ENCODE peak calls at places on chromosomes 7 and 10, in seven cellular contexts. One of them, this sample, is unnamed.

GRCh38 chr7:2520808-2521146 is 1.2 kb downstream of the LFNG start:
- DNase-seq in mesothelial cell of epicardium: no peak
- DNase-seq in GM19239: no peak
- DNase-seq in stimulated activated naive CD8-positive, alpha-beta T cell treated with anti-CD3 and anti-CD28 coated beads, Interleukin-15, Interleukin-2, amounts not matched to agents 100 U/mL and 50 U/mL, for 24 hours: no peak
- DNase-seq in GM06990: no peak
- DNase-seq in neural progenitor cell: no peak
- DNase-seq in hepatic stellate cell: no peak
- DNase-seq in this sample: peak

GRCh38 chr10:129963831-129964501 is at the start of gene EBF3:
- DNase-seq in mesothelial cell of epicardium: peak
- DNase-seq in GM19239: no peak
- DNase-seq in stimulated activated naive CD8-positive, alpha-beta T cell treated with anti-CD3 and anti-CD28 coated beads, Interleukin-15, Interleukin-2, amounts not matched to agents 100 U/mL and 50 U/mL, for 24 hours: peak
- DNase-seq in GM06990: no peak
- DNase-seq in neural progenitor cell: peak
- DNase-seq in hepatic stellate cell: peak
- DNase-seq in this sample: no peak

GRCh38 chr10:62020362-62020730 is 118.8 kb downstream of the ARID5B start:
- DNase-seq in mesothelial cell of epicardium: no peak
- DNase-seq in GM19239: no peak
- DNase-seq in stimulated activated naive CD8-positive, alpha-beta T cell treated with anti-CD3 and anti-CD28 coated beads, Interleukin-15, Interleukin-2, amounts not matched to agents 100 U/mL and 50 U/mL, for 24 hours: no peak
- DNase-seq in GM06990: no peak
- DNase-seq in neural progenitor cell: peak
- DNase-seq in hepatic stellate cell: no peak
- DNase-seq in this sample: no peak

GRCh38 chr7:15684834-15685233 is 1.6 kb downstream of the MEOX2 start:
- DNase-seq in mesothelial cell of epicardium: no peak
- DNase-seq in GM19239: no peak
- DNase-seq in stimulated activated naive CD8-positive, alpha-beta T cell treated with anti-CD3 and anti-CD28 coated beads, Interleukin-15, Interleukin-2, amounts not matched to agents 100 U/mL and 50 U/mL, for 24 hours: no peak
- DNase-seq in GM06990: no peak
- DNase-seq in neural progenitor cell: peak
- DNase-seq in hepatic stellate cell: peak
- DNase-seq in this sample: peak

GRCh38 chr10:97363071-97363470 is 28.5 kb upstream of the FRAT2 start:
- DNase-seq in mesothelial cell of epicardium: no peak
- DNase-seq in GM19239: no peak
- DNase-seq in stimulated activated naive CD8-positive, alpha-beta T cell treated with anti-CD3 and anti-CD28 coated beads, Interleukin-15, Interleukin-2, amounts not matched to agents 100 U/mL and 50 U/mL, for 24 hours: no peak
- DNase-seq in GM06990: no peak
- DNase-seq in neural progenitor cell: no peak
- DNase-seq in hepatic stellate cell: no peak
- DNase-seq in this sample: peak

GRCh38 chr10:76086571-76087260 is 655.3 kb downstream of the LRMDA start:
- DNase-seq in mesothelial cell of epicardium: peak
- DNase-seq in GM19239: peak
- DNase-seq in stimulated activated naive CD8-positive, alpha-beta T cell treated with anti-CD3 and anti-CD28 coated beads, Interleukin-15, Interleukin-2, amounts not matched to agents 100 U/mL and 50 U/mL, for 24 hours: no peak
- DNase-seq in GM06990: no peak
- DNase-seq in neural progenitor cell: peak
- DNase-seq in hepatic stellate cell: peak
- DNase-seq in this sample: peak

GRCh38 chr10:47041401-47042198 is 130.4 kb downstream of the PTPN20 start:
- DNase-seq in mesothelial cell of epicardium: no peak
- DNase-seq in GM19239: no peak
- DNase-seq in stimulated activated naive CD8-positive, alpha-beta T cell treated with anti-CD3 and anti-CD28 coated beads, Interleukin-15, Interleukin-2, amounts not matched to agents 100 U/mL and 50 U/mL, for 24 hours: no peak
- DNase-seq in GM06990: no peak
- DNase-seq in neural progenitor cell: no peak
- DNase-seq in hepatic stellate cell: no peak
- DNase-seq in this sample: no peak

GRCh38 chr10:71638577-71639411 is 80.8 kb downstream of the C10orf105 start:
- DNase-seq in mesothelial cell of epicardium: no peak
- DNase-seq in GM19239: no peak
- DNase-seq in stimulated activated naive CD8-positive, alpha-beta T cell treated with anti-CD3 and anti-CD28 coated beads, Interleukin-15, Interleukin-2, amounts not matched to agents 100 U/mL and 50 U/mL, for 24 hours: no peak
- DNase-seq in GM06990: no peak
- DNase-seq in neural progenitor cell: no peak
- DNase-seq in hepatic stellate cell: no peak
- DNase-seq in this sample: no peak

GRCh38 chr7:38215115-38215514 is 37.1 kb downstream of the STARD3NL start:
- DNase-seq in mesothelial cell of epicardium: no peak
- DNase-seq in GM19239: no peak
- DNase-seq in stimulated activated naive CD8-positive, alpha-beta T cell treated with anti-CD3 and anti-CD28 coated beads, Interleukin-15, Interleukin-2, amounts not matched to agents 100 U/mL and 50 U/mL, for 24 hours: no peak
- DNase-seq in GM06990: no peak
- DNase-seq in neural progenitor cell: no peak
- DNase-seq in hepatic stellate cell: no peak
- DNase-seq in this sample: peak

GRCh38 chr10:101123085-101123814 is 7.8 kb upstream of the TLX1 start:
- DNase-seq in mesothelial cell of epicardium: no peak
- DNase-seq in GM19239: no peak
- DNase-seq in stimulated activated naive CD8-positive, alpha-beta T cell treated with anti-CD3 and anti-CD28 coated beads, Interleukin-15, Interleukin-2, amounts not matched to agents 100 U/mL and 50 U/mL, for 24 hours: no peak
- DNase-seq in GM06990: no peak
- DNase-seq in neural progenitor cell: peak
- DNase-seq in hepatic stellate cell: no peak
- DNase-seq in this sample: peak

GRCh38 chr10:8586504-8586903 is 532.0 kb downstream of the GATA3 start:
- DNase-seq in mesothelial cell of epicardium: no peak
- DNase-seq in GM19239: no peak
- DNase-seq in stimulated activated naive CD8-positive, alpha-beta T cell treated with anti-CD3 and anti-CD28 coated beads, Interleukin-15, Interleukin-2, amounts not matched to agents 100 U/mL and 50 U/mL, for 24 hours: no peak
- DNase-seq in GM06990: no peak
- DNase-seq in neural progenitor cell: no peak
- DNase-seq in hepatic stellate cell: no peak
- DNase-seq in this sample: no peak

This sample was measured in DMS53.